ENCODE peak calls at places on chromosomes 2 and 18, in seven cellular contexts. U is H1, B is fibroblast of mammary gland, N is HT1080, G is lung, A is thoracic aorta, L is sciatic nerve. R is an unnamed sample.

GRCh38 chr2:112480540-112481049 is 1.4 kb upstream of the TTL start:
- DNase-seq in U (no peak), B (no peak), N (no peak), G (no peak), A (no peak), L (no peak), R (peak; percentile 62)

GRCh38 chr2:25664531-25665307 is 8.7 kb downstream of the DTNB start:
- DNase-seq in U (peak; percentile 62), B (peak; percentile 71), N (peak; percentile 10), G (peak; percentile 54), A (no peak), L (peak; percentile 70), R (peak; percentile 38)

GRCh38 chr18:48889115-48889941 is 61.4 kb downstream of the SMAD7 start:
- DNase-seq in U (peak; percentile 78), B (no peak), N (no peak), G (no peak), A (no peak), L (no peak), R (no peak)

GRCh38 chr2:20933692-20934091 is 110.2 kb downstream of the APOB start:
- DNase-seq in U (no peak), B (no peak), N (no peak), G (no peak), A (no peak), L (no peak), R (no peak)

GRCh38 chr18:63848159-63848558 is 39.3 kb upstream of the SERPINB2 start:
- DNase-seq in U (no peak), B (peak; percentile 77), N (peak; percentile 63), G (no peak), A (no peak), L (no peak), R (no peak)

GRCh38 chr2:113069676-113070605 is 2.2 kb downstream of the IL1F10 start:
- DNase-seq in U (no peak), B (no peak), N (no peak), G (no peak), A (no peak), L (no peak), R (no peak)

GRCh38 chr2:100541404-100541803 is 21.4 kb upstream of the PDCL3 start:
- DNase-seq in U (no peak), B (no peak), N (no peak), G (no peak), A (no peak), L (no peak), R (no peak)

GRCh38 chr2:72834561-72834960 is 8.7 kb upstream of the EXOC6B start:
- DNase-seq in U (no peak), B (no peak), N (no peak), G (no peak), A (no peak), L (no peak), R (no peak)

GRCh38 chr2:136025057-136025973 is 39.9 kb upstream of the DARS1 start:
- DNase-seq in U (peak; percentile 91), B (peak; percentile 41), N (no peak), G (peak; percentile 54), A (no peak), L (peak; percentile 70), R (peak; percentile 73)

GRCh38 chr18:8139971-8140406 is 469.2 kb upstream of the RAB12 start:
- DNase-seq in U (no peak), B (peak; percentile 90), N (no peak), G (no peak), A (no peak), L (no peak), R (no peak)

GRCh38 chr2:149290662-149291061 is 39.7 kb upstream of the LYPD6 start:
- DNase-seq in U (no peak), B (no peak), N (no peak), G (no peak), A (no peak), L (no peak), R (no peak)

GRCh38 chr2:208326016-208326415 is 60.0 kb downstream of the PIKFYVE start:
- DNase-seq in U (no peak), B (no peak), N (no peak), G (no peak), A (no peak), L (no peak), R (no peak)

GRCh38 chr18:961644-962355 is 57.1 kb downstream of the ADCYAP1 start:
- DNase-seq in U (peak; percentile 85), B (peak; percentile 54), N (peak; percentile 44), G (no peak), A (no peak), L (peak; percentile 69), R (peak; percentile 39)

GRCh38 chr2:101493074-101493473 is 18.2 kb upstream of the RFX8 start:
- DNase-seq in U (no peak), B (no peak), N (no peak), G (no peak), A (no peak), L (no peak), R (no peak)

GRCh38 chr2:225668606-225669266 is 269.2 kb downstream of the NYAP2 start:
- DNase-seq in U (no peak), B (peak; percentile 83), N (peak; percentile 72), G (no peak), A (no peak), L (no peak), R (peak; percentile 29)

GRCh38 chr2:190277234-190278112 is 42.2 kb downstream of the HIBCH start:
- DNase-seq in U (no peak), B (peak; percentile 78), N (peak; percentile 63), G (no peak), A (no peak), L (no peak), R (no peak)

GRCh38 chr2:197042613-197043248 is 116.2 kb upstream of the PGAP1 start:
- DNase-seq in U (no peak), B (no peak), N (no peak), G (no peak), A (no peak), L (no peak), R (no peak)

GRCh38 chr2:71502941-71503738 is 49.8 kb downstream of the DYSF start:
- DNase-seq in U (no peak), B (no peak), N (no peak), G (no peak), A (no peak), L (no peak), R (no peak)

GRCh38 chr2:71784734-71785549 is 331.6 kb downstream of the DYSF start:
- DNase-seq in U (peak; percentile 35), B (peak; percentile 30), N (peak; percentile 62), G (peak; percentile 9), A (no peak), L (no peak), R (peak; percentile 6)

R was measured in GM10248.